ENCODE peak calls at places on chromosomes 13 and 19, in four cellular contexts. B is GM12878, F is K562, R is HepG2. H is an unnamed sample.

GRCh38 chr13:51270606-51271005 is 48.4 kb downstream of the FAM124A start:
- DNase-seq in B (no peak), F (no peak), R (no peak), H (no peak)

GRCh38 chr19:23436318-23436717 is 41.0 kb upstream of the ZNF91 start:
- DNase-seq in B (no peak), F (no peak), R (no peak), H (no peak)

GRCh38 chr13:59745395-59745788 is 418.3 kb downstream of the DIAPH3 start:
- DNase-seq in B (no peak), F (no peak), R (peak; percentile 25), H (no peak)

GRCh38 chr13:91017031-91017668 is 330.3 kb upstream of the MIR17HG start:
- DNase-seq in B (peak; percentile 9), F (peak; percentile 91), R (no peak), H (peak; percentile 89)

GRCh38 chr19:6890421-6890913 is 3.1 kb downstream of the ADGRE1 start:
- DNase-seq in B (no peak), F (no peak), R (no peak), H (no peak)

GRCh38 chr13:40149611-40150283 is 494.3 kb downstream of the COG6 start:
- DNase-seq in B (no peak), F (no peak), R (no peak), H (no peak)

GRCh38 chr19:51546650-51547396 is 15.4 kb upstream of the SIGLEC6 start:
- DNase-seq in B (no peak), F (peak; percentile 79), R (no peak), H (no peak)

GRCh38 chr19:58476498-58477015 is 405 bp downstream of the ZNF446 start:
- DNase-seq in B (no peak), F (peak; percentile 53), R (peak; percentile 25), H (no peak)

GRCh38 chr13:46679369-46680180 is 117.4 kb downstream of the ESD start:
- DNase-seq in B (peak; percentile 53), F (no peak), R (peak; percentile 9), H (no peak)

GRCh38 chr19:17948967-17949930 is 16.4 kb downstream of the CCDC124 start:
- DNase-seq in B (no peak), F (no peak), R (no peak), H (no peak)

GRCh38 chr13:36057041-36057440 is 74.1 kb downstream of the DCLK1 start:
- DNase-seq in B (no peak), F (no peak), R (no peak), H (no peak)

GRCh38 chr13:106612688-106613087 is 44.8 kb upstream of the ARGLU1 start:
- DNase-seq in B (no peak), F (no peak), R (no peak), H (no peak)

GRCh38 chr19:10510301-10510802 is 6.9 kb downstream of the S1PR5 start:
- DNase-seq in B (no peak), F (peak; percentile 72), R (peak; percentile 25), H (peak; percentile 33)

GRCh38 chr13:99230991-99231390 is 27.2 kb downstream of the GPR18 start:
- DNase-seq in B (no peak), F (no peak), R (no peak), H (no peak)

GRCh38 chr19:3034845-3035541 is 5.9 kb upstream of the TLE2 start:
- DNase-seq in B (peak; percentile 1), F (no peak), R (no peak), H (no peak)

GRCh38 chr19:5880604-5881078 is 10.3 kb upstream of the FUT5 start:
- DNase-seq in B (no peak), F (no peak), R (peak; percentile 90), H (no peak)

GRCh38 chr13:41917641-41918040 is 43.3 kb downstream of the VWA8 start:
- DNase-seq in B (no peak), F (no peak), R (no peak), H (no peak)

GRCh38 chr19:56603829-56604228 is 8.7 kb downstream of the ZNF71 start:
- DNase-seq in B (no peak), F (no peak), R (no peak), H (no peak)

GRCh38 chr19:41328157-41328817 is 18.3 kb downstream of the CCDC97 start:
- DNase-seq in B (no peak), F (no peak), R (no peak), H (no peak)

GRCh38 chr13:98026457-98026857 is 73.0 kb downstream of the IPO5 start:
- DNase-seq in B (no peak), F (no peak), R (peak; percentile 96), H (no peak)

GRCh38 chr19:14440049-14440448 is 6.9 kb downstream of the PKN1 start:
- DNase-seq in B (peak; percentile 37), F (peak; percentile 75), R (no peak), H (no peak)

GRCh38 chr19:33248104-33248503 is 22.5 kb upstream of the SLC7A10 start:
- DNase-seq in B (no peak), F (no peak), R (no peak), H (no peak)

GRCh38 chr19:4303778-4304508 is 455 bp upstream of the FSD1 start:
- DNase-seq in B (no peak), F (no peak), R (no peak), H (no peak)

GRCh38 chr19:56403261-56403660 is 871 bp upstream of the ZNF583 start:
- DNase-seq in B (no peak), F (no peak), R (no peak), H (no peak)

GRCh38 chr13:77846173-77846572 is 72.5 kb downstream of the EDNRB start:
- DNase-seq in B (no peak), F (no peak), R (no peak), H (no peak)

GRCh38 chr13:85313761-85314503 is 485.3 kb downstream of the SLITRK6 start:
- DNase-seq in B (no peak), F (no peak), R (no peak), H (peak; percentile 40)

GRCh38 chr19:18377026-18377425 is 8.9 kb upstream of the GDF15 start:
- DNase-seq in B (no peak), F (no peak), R (no peak), H (no peak)

GRCh38 chr19:6271251-6271650 is 8.5 kb downstream of the MLLT1 start:
- DNase-seq in B (no peak), F (peak; percentile 26), R (no peak), H (peak; percentile 12)

GRCh38 chr19:52601025-52601973 is 31.2 kb downstream of the ZNF701 start:
- DNase-seq in B (peak; percentile 60), F (peak; percentile 93), R (peak; percentile 74), H (peak; percentile 45)

GRCh38 chr13:95391785-95392184 is 90.5 kb upstream of the ABCC4 start:
- DNase-seq in B (no peak), F (no peak), R (no peak), H (no peak)

GRCh38 chr13:75621147-75621546 is 15.0 kb upstream of the LMO7 start:
- DNase-seq in B (no peak), F (no peak), R (no peak), H (no peak)

GRCh38 chr19:17706750-17707181 is 12.5 kb upstream of the MAP1S start:
- DNase-seq in B (no peak), F (peak; percentile 95), R (peak; percentile 46), H (peak; percentile 60)

GRCh38 chr19:28351761-28352160 is 861.2 kb downstream of the UQCRFS1 start:
- DNase-seq in B (no peak), F (no peak), R (no peak), H (no peak)

GRCh38 chr19:52896431-52897148 is 845 bp downstream of the ZNF320 start:
- DNase-seq in B (no peak), F (peak; percentile 58), R (no peak), H (peak; percentile 7)

GRCh38 chr19:4370418-4371041 is 27.2 kb downstream of the MPND start:
- DNase-seq in B (no peak), F (no peak), R (no peak), H (no peak)

GRCh38 chr13:89380101-89380500 is 1708.9 kb downstream of the SLITRK5 start:
- DNase-seq in B (no peak), F (no peak), R (peak; percentile 1), H (no peak)

GRCh38 chr13:99351772-99352171 is 44.6 kb upstream of the GPR183 start:
- DNase-seq in B (no peak), F (no peak), R (no peak), H (no peak)

GRCh38 chr13:33307820-33308219 is 22.3 kb upstream of the STARD13 start:
- DNase-seq in B (no peak), F (no peak), R (no peak), H (no peak)
- TF ChIP-seq FOXM1 in B (no peak), F (no peak), R (no peak), H (no peak)

DNA sequence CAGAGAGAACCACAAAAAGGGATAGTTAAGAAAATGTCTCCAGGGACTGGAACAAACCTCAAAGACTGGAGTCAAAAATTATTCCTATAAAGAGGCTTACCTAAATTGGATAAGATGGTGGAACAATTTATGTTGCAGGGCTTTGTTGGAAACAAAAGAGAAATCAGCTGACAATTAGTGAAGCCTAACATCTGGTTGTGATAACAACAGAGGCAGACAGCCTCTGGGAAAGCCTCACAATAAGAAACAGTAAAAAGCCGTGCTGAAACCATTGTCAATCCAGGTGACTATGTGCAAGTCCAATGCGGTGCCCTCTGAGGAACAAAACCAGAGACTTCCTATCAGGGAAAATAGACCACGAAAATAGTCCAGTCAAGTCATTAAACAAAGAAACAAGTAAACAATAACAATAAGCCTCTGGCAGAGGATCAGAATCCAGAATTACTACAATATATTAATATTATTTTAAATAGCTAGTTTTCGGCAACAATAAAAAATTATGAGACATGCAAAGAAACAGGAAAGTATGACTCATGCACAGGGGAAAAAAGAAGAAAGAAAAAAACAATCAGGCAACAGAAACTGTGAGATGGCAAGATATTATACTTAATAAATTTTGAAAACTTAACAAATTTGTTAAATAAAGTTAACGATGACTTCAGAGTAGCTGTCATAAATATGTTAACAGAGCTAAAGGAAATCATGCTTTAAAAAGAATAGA is 99.7 kb upstream of the RXFP2 start:
- DNase-seq in B (no peak), F (no peak), R (no peak), H (no peak)
- TF ChIP-seq TARDBP in B (no peak), F (no peak), R (no peak), H (no peak)

GRCh38 chr19:46999377-46999776 is 20.3 kb upstream of the NPAS1 start:
- DNase-seq in B (no peak), F (no peak), R (no peak), H (no peak)

GRCh38 chr19:46999878-47000277 is 19.8 kb upstream of the NPAS1 start:
- DNase-seq in B (no peak), F (no peak), R (no peak), H (no peak)

GRCh38 chr19:47001584-47001983 is 18.1 kb upstream of the NPAS1 start:
- DNase-seq in B (no peak), F (no peak), R (no peak), H (no peak)

GRCh38 chr19:47000373-47000772 is 19.3 kb upstream of the NPAS1 start:
- DNase-seq in B (no peak), F (no peak), R (no peak), H (no peak)

GRCh38 chr19:46998445-46999142 is 21.0 kb upstream of the NPAS1 start:
- DNase-seq in B (no peak), F (no peak), R (no peak), H (no peak)
- TF ChIP-seq SP1 in B (no peak), F (no peak), R (no peak), H (no peak)

GRCh38 chr19:39926170-39926755 is 8.2 kb downstream of the FCGBP start:
- DNase-seq in B (no peak), F (no peak), R (no peak), H (no peak)

GRCh38 chr19:39924952-39925351 is 9.5 kb downstream of the FCGBP start:
- DNase-seq in B (no peak), F (no peak), R (no peak), H (no peak)

GRCh38 chr19:39928357-39928725 is 6.1 kb downstream of the FCGBP start:
- DNase-seq in B (no peak), F (no peak), R (no peak), H (no peak)

GRCh38 chr19:39927524-39928356 is 6.7 kb downstream of the FCGBP start:
- DNase-seq in B (no peak), F (no peak), R (no peak), H (no peak)

GRCh38 chr19:39927076-39927475 is 7.4 kb downstream of the FCGBP start:
- DNase-seq in B (no peak), F (no peak), R (no peak), H (no peak)
- TF ChIP-seq FOXM1 in B (no peak), F (no peak), R (no peak), H (no peak)